ENCODE peak calls at places on chromosomes 1 and 21, in six cellular contexts. O, N, E, U, Y and R are unnamed samples.

GRCh38 chr1:212283741-212284140 is 1.5 kb upstream of the PPP2R5A start:
- DNase-seq in O (no peak), N (no peak), E (no peak), U (no peak), Y (no peak), R (no peak)

GRCh38 chr1:53554592-53555305 is 95.5 kb downstream of the DMRTB1 start:
- DNase-seq in O (no peak), N (no peak), E (no peak), U (no peak), Y (no peak), R (no peak)

GRCh38 chr1:171226757-171227370 is 21.4 kb upstream of the FMO1 start:
- DNase-seq in O (peak), N (peak), E (peak), U (no peak), Y (peak), R (peak)

GRCh38 chr1:60972841-60973364 is 109.5 kb upstream of the NFIA start:
- DNase-seq in O (peak), N (peak), E (peak), U (no peak), Y (no peak), R (peak)

GRCh38 chr1:150974580-150975478 is at the start of gene CERS2:
- DNase-seq in O (peak), N (peak), E (peak), U (peak), Y (peak), R (peak)

GRCh38 chr1:230381049-230381467 is 45.1 kb downstream of the PGBD5 start:
- DNase-seq in O (no peak), N (no peak), E (no peak), U (no peak), Y (no peak), R (no peak)

GRCh38 chr1:231938211-231938610 is 311.6 kb downstream of the DISC1 start:
- DNase-seq in O (no peak), N (no peak), E (no peak), U (no peak), Y (no peak), R (no peak)

GRCh38 chr1:46725736-46726108 is 6.8 kb upstream of the EFCAB14 start:
- DNase-seq in O (peak), N (peak), E (peak), U (no peak), Y (no peak), R (peak)

GRCh38 chr1:156874572-156874971 is 13.9 kb downstream of the NTRK1 start:
- DNase-seq in O (no peak), N (no peak), E (no peak), U (peak), Y (no peak), R (no peak)

GRCh38 chr1:202276920-202277319 is 64.8 kb downstream of the UBE2T start:
- DNase-seq in O (no peak), N (no peak), E (no peak), U (no peak), Y (no peak), R (no peak)

GRCh38 chr21:29193907-29194306 is 63.5 kb downstream of the MAP3K7CL start:
- DNase-seq in O (no peak), N (no peak), E (no peak), U (no peak), Y (no peak), R (no peak)

GRCh38 chr1:62247391-62248168 is 52.9 kb downstream of the L1TD1 start:
- DNase-seq in O (no peak), N (no peak), E (no peak), U (no peak), Y (no peak), R (no peak)

GRCh38 chr1:62268315-62268714 is 50.9 kb downstream of the KANK4 start:
- DNase-seq in O (no peak), N (no peak), E (no peak), U (no peak), Y (no peak), R (no peak)

GRCh38 chr1:165871311-165872067 is 44.1 kb downstream of the UCK2 start:
- DNase-seq in O (peak), N (peak), E (peak), U (no peak), Y (peak), R (peak)

GRCh38 chr1:232249834-232250233 is 380.1 kb downstream of the SIPA1L2 start:
- DNase-seq in O (no peak), N (no peak), E (no peak), U (no peak), Y (no peak), R (no peak)

GRCh38 chr1:109615879-109616278 is 3.5 kb downstream of the GNAT2 start:
- DNase-seq in O (peak), N (peak), E (no peak), U (no peak), Y (peak), R (no peak)

GRCh38 chr1:1299686-1300351 is 7.9 kb downstream of the ACAP3 start:
- DNase-seq in O (no peak), N (no peak), E (no peak), U (no peak), Y (no peak), R (no peak)

GRCh38 chr1:21869620-21870121 is 57.6 kb downstream of the LDLRAD2 start:
- DNase-seq in O (peak), N (peak), E (peak), U (peak), Y (no peak), R (peak)

GRCh38 chr1:178498896-178499675 is 2.3 kb upstream of the CLEC20A start:
- DNase-seq in O (no peak), N (no peak), E (no peak), U (no peak), Y (no peak), R (no peak)

GRCh38 chr1:92310185-92310597 is 11.3 kb downstream of the RPAP2 start:
- DNase-seq in O (peak), N (peak), E (peak), U (no peak), Y (no peak), R (peak)

GRCh38 chr1:8329439-8329838 is 11.5 kb downstream of the SLC45A1 start:
- DNase-seq in O (no peak), N (no peak), E (no peak), U (no peak), Y (no peak), R (no peak)

GRCh38 chr1:1021010-1021845 is 1.3 kb downstream of the AGRN start:
- DNase-seq in O (peak), N (peak), E (peak), U (peak), Y (no peak), R (peak)

GRCh38 chr1:100449477-100449876 is 88.5 kb upstream of the GPR88 start:
- DNase-seq in O (no peak), N (no peak), E (no peak), U (no peak), Y (no peak), R (no peak)

GRCh38 chr1:246005067-246005466 is 502.0 kb downstream of the SMYD3 start:
- DNase-seq in O (peak), N (peak), E (peak), U (no peak), Y (no peak), R (peak)

GRCh38 chr1:24909388-24909898 is 20.6 kb downstream of the RUNX3 start:
- DNase-seq in O (peak), N (peak), E (peak), U (no peak), Y (no peak), R (peak)

GRCh38 chr1:89525169-89525855 is 683 bp downstream of the LRRC8B start:
- DNase-seq in O (no peak), N (no peak), E (peak), U (peak), Y (peak), R (no peak)

GRCh38 chr21:45460611-45461368 is 55.8 kb downstream of the COL18A1 start:
- DNase-seq in O (peak), N (peak), E (peak), U (no peak), Y (no peak), R (peak)

GRCh38 chr1:6144175-6144574 is 35.9 kb downstream of the CHD5 start:
- DNase-seq in O (no peak), N (no peak), E (no peak), U (no peak), Y (no peak), R (no peak)

GRCh38 chr21:26067836-26068401 is 102.7 kb downstream of the APP start:
- DNase-seq in O (peak), N (peak), E (peak), U (no peak), Y (no peak), R (no peak)

DNA sequence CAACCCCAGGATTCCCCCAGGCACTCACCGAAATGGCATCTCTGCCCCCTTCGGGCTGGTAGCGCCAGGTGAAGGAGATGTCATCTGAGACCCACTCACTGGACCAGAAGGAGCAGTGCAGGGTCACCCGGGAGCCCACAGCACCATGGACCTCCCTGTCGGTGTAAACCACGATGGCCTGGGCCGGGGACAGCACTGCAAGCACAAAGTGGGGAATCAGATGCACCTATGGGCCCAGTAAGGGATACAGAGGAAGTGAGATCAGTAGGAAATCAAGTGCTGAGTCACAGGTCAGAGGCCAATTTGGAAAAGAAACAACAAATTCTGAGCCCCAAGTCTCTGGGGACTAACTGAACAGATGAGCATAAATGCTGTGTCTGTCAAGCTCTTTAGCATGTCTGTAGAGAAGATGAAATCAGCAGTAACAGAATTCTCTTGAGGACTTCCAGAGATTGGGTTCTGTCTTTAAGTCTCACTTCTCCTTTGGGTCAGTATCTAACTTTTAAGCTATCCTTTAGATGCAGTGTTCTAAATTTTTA is 2.5 kb downstream of the MPZ start:
- DNase-seq in O (peak), N (peak), E (peak), U (no peak), Y (peak), R (peak)
- H3K4me3 ChIP-seq in O (no peak), N (peak), E (no peak), U (no peak), Y (peak), R (no peak)

GRCh38 chr21:42255825-42256224 is 36.9 kb downstream of the ABCG1 start:
- DNase-seq in O (no peak), N (no peak), E (no peak), U (peak), Y (no peak), R (no peak)
- TF ChIP-seq CTCF in O (no peak), N (no peak), E (no peak), U (no peak), Y (no peak), R (no peak)

GRCh38 chr1:9542425-9542824 is 3.2 kb downstream of the SLC25A33 start:
- DNase-seq in O (peak), N (peak), E (peak), U (no peak), Y (peak), R (peak)
- H3K4me3 ChIP-seq in O (no peak), N (no peak), E (no peak), U (peak), Y (no peak), R (no peak)

GRCh38 chr1:236502579-236502971 is 21.2 kb upstream of the LGALS8 start:
- DNase-seq in O (peak), N (peak), E (peak), U (no peak), Y (no peak), R (peak)

GRCh38 chr1:236507022-236507700 is 16.6 kb upstream of the LGALS8 start:
- DNase-seq in O (peak), N (peak), E (peak), U (no peak), Y (no peak), R (peak)

GRCh38 chr1:236501093-236501492 is 22.7 kb upstream of the LGALS8 start:
- DNase-seq in O (no peak), N (no peak), E (no peak), U (no peak), Y (no peak), R (no peak)

GRCh38 chr1:236497908-236498307 is 25.9 kb upstream of the LGALS8 start:
- DNase-seq in O (no peak), N (no peak), E (no peak), U (no peak), Y (no peak), R (no peak)

DNA sequence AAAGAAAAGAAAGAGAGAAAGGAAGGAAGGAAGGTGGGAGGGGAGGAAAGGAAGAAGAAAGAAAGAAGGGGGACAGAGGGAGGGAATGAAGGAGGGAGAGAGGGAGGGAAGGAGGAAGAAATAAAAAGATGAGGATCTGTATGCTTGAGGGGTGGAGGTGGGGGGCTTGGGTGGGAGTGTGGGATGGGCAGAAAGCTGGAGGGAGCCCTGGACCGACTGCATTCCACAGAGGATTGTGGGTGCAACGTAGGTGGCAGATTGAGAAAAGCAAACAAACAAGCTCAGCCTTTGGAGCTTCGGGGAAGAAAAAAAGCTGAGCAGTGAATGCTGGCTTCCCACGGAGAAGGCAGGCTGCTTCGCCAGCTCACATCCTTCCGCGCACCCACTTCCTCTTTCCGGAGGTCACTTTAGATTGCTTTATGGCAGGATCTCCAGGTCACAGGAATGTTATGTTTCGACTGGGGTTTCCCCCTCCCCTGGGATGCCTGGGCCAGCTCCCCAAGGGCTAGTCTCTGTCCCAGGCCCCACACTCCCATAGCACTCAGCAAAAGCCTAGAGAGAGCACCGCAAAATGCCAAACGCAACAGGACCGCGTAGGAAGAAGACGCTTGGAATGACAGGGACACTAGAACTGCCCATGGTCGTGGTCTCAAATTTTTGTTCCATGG is 20.7 kb upstream of the LGALS8 start:
- DNase-seq in O (peak), N (peak), E (peak), U (peak), Y (peak), R (peak)
- TF ChIP-seq CTCF in O (no peak), N (no peak), E (no peak), U (no peak), Y (no peak), R (no peak)

DNA sequence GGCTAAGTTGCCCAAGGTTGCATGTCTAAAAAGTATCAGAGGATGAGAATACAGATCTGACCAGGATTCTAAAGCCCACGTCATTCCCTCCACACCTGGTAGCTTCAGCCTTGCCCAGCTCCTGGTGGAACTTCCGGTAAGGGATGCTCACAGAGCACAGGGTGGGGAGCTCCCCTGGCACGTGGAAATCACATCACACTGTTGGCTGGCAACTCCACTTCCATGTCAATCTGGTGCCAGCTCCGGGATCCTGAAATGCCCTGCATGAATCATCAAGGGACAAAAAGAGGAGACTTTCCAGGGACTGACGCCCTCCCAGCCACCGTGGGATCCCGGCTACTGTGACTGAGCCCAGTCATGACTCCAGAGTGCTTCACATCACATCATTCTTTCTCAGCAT is 12.4 kb upstream of the BCAR3 start:
- DNase-seq in O (no peak), N (no peak), E (no peak), U (no peak), Y (no peak), R (no peak)
- H3K4me3 ChIP-seq in O (no peak), N (no peak), E (no peak), U (no peak), Y (no peak), R (no peak)

DNA sequence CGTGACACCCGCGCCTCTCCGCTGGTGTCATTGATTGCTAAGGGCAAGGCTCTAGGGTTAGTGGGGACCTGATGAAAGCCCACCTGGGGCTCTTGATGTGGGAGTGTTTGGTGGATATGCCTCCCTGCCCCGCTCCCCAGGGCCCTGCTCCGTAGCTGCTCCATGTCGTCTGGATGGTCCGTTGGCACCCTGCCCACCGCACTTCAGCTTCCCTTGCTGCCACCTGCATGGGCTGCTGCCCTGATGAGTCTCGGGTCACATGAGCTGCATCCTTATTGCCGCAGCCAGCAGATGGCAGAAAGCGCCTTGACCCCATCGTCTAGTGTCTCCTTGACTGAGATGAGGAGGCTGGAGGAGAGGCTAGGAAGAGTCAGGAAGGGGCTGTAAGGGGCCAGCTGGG is 439.4 kb downstream of the CAMTA1 start:
- DNase-seq in O (no peak), N (no peak), E (peak), U (no peak), Y (no peak), R (no peak)
- TF ChIP-seq CTCF in O (no peak), N (no peak), E (peak), U (peak), Y (no peak), R (no peak)

DNA sequence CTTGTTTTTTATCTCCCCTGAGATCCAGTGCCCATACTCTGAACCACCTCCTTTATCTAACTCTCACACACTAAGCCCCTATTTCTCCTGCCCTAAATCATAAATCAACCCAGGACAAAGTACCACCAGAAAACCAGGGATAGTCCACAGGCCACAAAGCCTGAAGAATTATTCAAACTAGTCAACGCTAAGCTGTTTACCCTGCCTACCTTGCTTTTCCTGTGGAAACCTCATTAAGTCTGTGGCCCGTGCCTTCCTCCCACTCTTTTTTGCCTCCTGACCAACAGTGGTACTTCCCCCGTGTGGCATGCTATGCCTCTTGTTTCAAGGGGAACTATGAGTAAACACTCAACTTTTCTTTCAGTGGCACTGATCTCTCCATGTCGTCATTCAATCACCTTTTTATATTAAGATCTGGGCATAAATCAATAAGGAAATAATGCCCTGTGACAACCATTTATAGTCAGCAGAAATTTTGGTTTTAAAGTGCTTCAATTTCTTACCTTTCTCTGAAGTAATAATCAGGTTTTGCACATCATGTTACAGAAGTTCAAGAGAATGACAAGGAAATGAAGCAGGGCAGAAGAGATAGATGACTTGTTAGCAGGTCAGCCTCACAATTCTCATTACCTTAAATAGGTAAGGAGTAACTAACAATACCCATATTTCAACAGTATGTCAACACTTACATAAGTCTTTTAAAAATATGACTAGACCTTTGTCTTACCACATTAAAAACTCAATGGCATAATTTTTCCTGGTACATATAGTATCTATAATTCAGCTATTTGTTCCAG is 32.1 kb downstream of the EYA3 start:
- DNase-seq in O (no peak), N (no peak), E (no peak), U (no peak), Y (peak), R (no peak)
- H3K4me3 ChIP-seq in O (no peak), N (no peak), E (no peak), U (no peak), Y (no peak), R (no peak)

DNA sequence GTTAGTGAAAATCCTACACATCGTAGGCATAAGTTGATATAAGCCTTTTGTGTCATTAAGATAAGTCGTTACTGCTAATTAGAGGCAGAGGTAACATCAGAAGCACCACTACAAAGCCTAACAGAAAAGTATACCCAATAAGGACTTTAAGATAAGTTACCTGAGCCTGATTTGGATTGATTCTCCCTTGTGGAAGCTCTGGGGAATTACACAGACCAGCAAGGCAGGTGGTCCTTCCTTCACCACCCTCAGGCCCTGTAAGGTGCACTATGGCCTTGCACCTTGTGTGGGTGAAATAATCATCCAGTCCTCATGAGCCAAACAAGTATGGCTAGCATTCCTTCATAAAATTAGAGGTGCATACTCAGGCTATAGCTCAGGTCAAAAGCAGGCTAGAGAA is 166.7 kb upstream of the CHRM3 start:
- DNase-seq in O (no peak), N (no peak), E (no peak), U (no peak), Y (no peak), R (no peak)
- TF ChIP-seq CTCF in O (no peak), N (no peak), E (no peak), U (no peak), Y (no peak), R (no peak)

GRCh38 chr1:80534606-80535360 is 1266.0 kb upstream of the ADGRL2 start:
- DNase-seq in O (peak), N (no peak), E (peak), U (no peak), Y (no peak), R (no peak)
- H3K4me3 ChIP-seq in O (no peak), N (no peak), E (no peak), U (no peak), Y (no peak), R (no peak)